ENCODE peak calls at places on chromosome 1, in nine cellular contexts. One of them, this sample, is unnamed.

GRCh38 chr1:101302831-101303511 is 66.2 kb downstream of the S1PR1 start:
- DNase-seq in brain microvascular endothelial cell: peak
- DNase-seq in AG09319: no peak
- DNase-seq in skeletal muscle cell: no peak
- DNase-seq in AG10803: peak
- DNase-seq in nucleus accumbens: no peak
- DNase-seq in GM12891: no peak
- DNase-seq in heart left ventricle: no peak
- DNase-seq in stimulated activated CD4-positive, alpha-beta T cell treated with anti-CD3 and anti-CD28 coated beads, Interleukin-12 subunit alpha, Interleukin-12 subunit beta, amount 100 ng/mL, for 4 hours: no peak
- DNase-seq in this sample: no peak

GRCh38 chr1:227191607-227192006 is 126.7 kb downstream of the CDC42BPA start:
- DNase-seq in AG10803: no peak
- DNase-seq in nucleus accumbens: no peak
- DNase-seq in stimulated activated CD4-positive, alpha-beta T cell treated with anti-CD3 and anti-CD28 coated beads, Interleukin-12 subunit alpha, Interleukin-12 subunit beta, amount 100 ng/mL, for 4 hours: no peak
- DNase-seq in GM12891: no peak
- DNase-seq in skeletal muscle cell: no peak
- DNase-seq in AG09319: no peak
- DNase-seq in heart left ventricle: no peak
- DNase-seq in brain microvascular endothelial cell: no peak
- DNase-seq in this sample: no peak

GRCh38 chr1:24927886-24928630 is 2.0 kb downstream of the RUNX3 start:
- DNase-seq in AG10803: no peak
- DNase-seq in heart left ventricle: no peak
- DNase-seq in skeletal muscle cell: no peak
- DNase-seq in AG09319: no peak
- DNase-seq in stimulated activated CD4-positive, alpha-beta T cell treated with anti-CD3 and anti-CD28 coated beads, Interleukin-12 subunit alpha, Interleukin-12 subunit beta, amount 100 ng/mL, for 4 hours: no peak
- DNase-seq in GM12891: no peak
- DNase-seq in nucleus accumbens: no peak
- DNase-seq in brain microvascular endothelial cell: no peak
- DNase-seq in this sample: no peak

GRCh38 chr1:173753830-173754229 is 39.0 kb downstream of the KLHL20 start:
- DNase-seq in heart left ventricle: no peak
- DNase-seq in AG10803: no peak
- DNase-seq in brain microvascular endothelial cell: no peak
- DNase-seq in stimulated activated CD4-positive, alpha-beta T cell treated with anti-CD3 and anti-CD28 coated beads, Interleukin-12 subunit alpha, Interleukin-12 subunit beta, amount 100 ng/mL, for 4 hours: no peak
- DNase-seq in nucleus accumbens: no peak
- DNase-seq in skeletal muscle cell: no peak
- DNase-seq in GM12891: no peak
- DNase-seq in AG09319: no peak
- DNase-seq in this sample: no peak

GRCh38 chr1:100722211-100722610 is 2.7 kb downstream of the VCAM1 start:
- DNase-seq in nucleus accumbens: no peak
- DNase-seq in AG10803: peak
- DNase-seq in GM12891: no peak
- DNase-seq in brain microvascular endothelial cell: no peak
- DNase-seq in skeletal muscle cell: no peak
- DNase-seq in stimulated activated CD4-positive, alpha-beta T cell treated with anti-CD3 and anti-CD28 coated beads, Interleukin-12 subunit alpha, Interleukin-12 subunit beta, amount 100 ng/mL, for 4 hours: no peak
- DNase-seq in AG09319: no peak
- DNase-seq in heart left ventricle: no peak
- DNase-seq in this sample: no peak

GRCh38 chr1:244171241-244171985 is 120.3 kb downstream of the ZBTB18 start:
- DNase-seq in heart left ventricle: no peak
- DNase-seq in AG10803: peak
- DNase-seq in brain microvascular endothelial cell: no peak
- DNase-seq in skeletal muscle cell: no peak
- DNase-seq in stimulated activated CD4-positive, alpha-beta T cell treated with anti-CD3 and anti-CD28 coated beads, Interleukin-12 subunit alpha, Interleukin-12 subunit beta, amount 100 ng/mL, for 4 hours: no peak
- DNase-seq in GM12891: no peak
- DNase-seq in nucleus accumbens: no peak
- DNase-seq in AG09319: no peak
- DNase-seq in this sample: no peak

GRCh38 chr1:72281144-72281543 is 1.2 kb downstream of the NEGR1 start:
- DNase-seq in nucleus accumbens: no peak
- DNase-seq in AG10803: peak
- DNase-seq in AG09319: no peak
- DNase-seq in brain microvascular endothelial cell: no peak
- DNase-seq in GM12891: no peak
- DNase-seq in stimulated activated CD4-positive, alpha-beta T cell treated with anti-CD3 and anti-CD28 coated beads, Interleukin-12 subunit alpha, Interleukin-12 subunit beta, amount 100 ng/mL, for 4 hours: no peak
- DNase-seq in skeletal muscle cell: no peak
- DNase-seq in heart left ventricle: no peak
- DNase-seq in this sample: no peak

GRCh38 chr1:63641615-63642014 is 48.4 kb downstream of the PGM1 start:
- DNase-seq in GM12891: no peak
- DNase-seq in AG09319: no peak
- DNase-seq in brain microvascular endothelial cell: no peak
- DNase-seq in AG10803: no peak
- DNase-seq in stimulated activated CD4-positive, alpha-beta T cell treated with anti-CD3 and anti-CD28 coated beads, Interleukin-12 subunit alpha, Interleukin-12 subunit beta, amount 100 ng/mL, for 4 hours: no peak
- DNase-seq in nucleus accumbens: no peak
- DNase-seq in heart left ventricle: no peak
- DNase-seq in skeletal muscle cell: no peak
- DNase-seq in this sample: no peak

GRCh38 chr1:27122652-27123051 is 32.3 kb downstream of the SLC9A1 start:
- DNase-seq in heart left ventricle: peak
- DNase-seq in brain microvascular endothelial cell: peak
- DNase-seq in skeletal muscle cell: no peak
- DNase-seq in nucleus accumbens: no peak
- DNase-seq in GM12891: no peak
- DNase-seq in stimulated activated CD4-positive, alpha-beta T cell treated with anti-CD3 and anti-CD28 coated beads, Interleukin-12 subunit alpha, Interleukin-12 subunit beta, amount 100 ng/mL, for 4 hours: no peak
- DNase-seq in AG09319: no peak
- DNase-seq in AG10803: peak
- DNase-seq in this sample: peak

GRCh38 chr1:40306296-40306695 is 10.8 kb downstream of the COL9A2 start:
- DNase-seq in skeletal muscle cell: no peak
- DNase-seq in nucleus accumbens: no peak
- DNase-seq in AG09319: no peak
- DNase-seq in stimulated activated CD4-positive, alpha-beta T cell treated with anti-CD3 and anti-CD28 coated beads, Interleukin-12 subunit alpha, Interleukin-12 subunit beta, amount 100 ng/mL, for 4 hours: no peak
- DNase-seq in brain microvascular endothelial cell: no peak
- DNase-seq in AG10803: no peak
- DNase-seq in GM12891: no peak
- DNase-seq in heart left ventricle: no peak
- DNase-seq in this sample: no peak

This sample was measured in H7.